ENCODE peak calls at places on chromosome 9, in four cellular contexts. U is cardiac fibroblast, T is lower leg skin, K is left ventricle myocardium inferior. O is an unnamed sample.
A peak's percentile ranks its signal among the peaks of the same experiment; 100 is the strongest.

GRCh38 chr9:83002329-83002728 is 60.6 kb downstream of the RASEF start:
- DNase-seq in U (no peak), K (no peak), T (no peak), O (no peak)

GRCh38 chr9:128902351-128903078 is 18.3 kb upstream of the PHYHD1 start:
- DNase-seq in K (peak; percentile 56), T (peak; percentile 81), U (no peak), O (no peak)

GRCh38 chr9:117552811-117553210 is 138.0 kb upstream of the ASTN2 start:
- DNase-seq in T (no peak), K (no peak), U (no peak), O (no peak)

GRCh38 chr9:114900937-114901802 is 29.2 kb downstream of the TNFSF8 start:
- DNase-seq in T (no peak), K (no peak), U (peak; percentile 17), O (no peak)

GRCh38 chr9:121750715-121751623 is 99.5 kb downstream of the DAB2IP start:
- DNase-seq in U (no peak), T (no peak), K (no peak), O (no peak)

GRCh38 chr9:4114569-4115505 is 185.0 kb downstream of the GLIS3 start:
- DNase-seq in K (no peak), T (no peak), U (peak; percentile 65), O (no peak)

GRCh38 chr9:85994191-85994590 is 53.2 kb downstream of the NAA35 start:
- DNase-seq in U (no peak), K (no peak), T (no peak), O (no peak)

GRCh38 chr9:27865031-27865438 is 291.8 kb upstream of the C9orf72 start:
- DNase-seq in T (no peak), K (no peak), U (peak; percentile 20), O (peak; percentile 19)

GRCh38 chr9:116336133-116336862 is 182.7 kb downstream of the PAPPA start:
- DNase-seq in T (no peak), U (peak; percentile 59), K (no peak), O (no peak)

GRCh38 chr9:112174223-112174964 is 703 bp downstream of the SUSD1 start:
- DNase-seq in U (peak; percentile 22), T (peak; percentile 29), K (peak; percentile 74), O (peak; percentile 71)

GRCh38 chr9:107630141-107630540 is 140.6 kb upstream of the KLF4 start:
- DNase-seq in K (no peak), U (no peak), T (no peak), O (no peak)

GRCh38 chr9:119667163-119667562 is 297.9 kb upstream of the BRINP1 start:
- DNase-seq in U (no peak), T (no peak), K (no peak), O (no peak)

GRCh38 chr9:98406469-98406868 is 151.0 kb upstream of the TBC1D2 start:
- DNase-seq in U (no peak), K (no peak), T (no peak), O (no peak)

GRCh38 chr9:561430-561829 is 280.1 kb upstream of the DMRT1 start:
- DNase-seq in U (peak; percentile 78), K (no peak), T (no peak), O (no peak)

GRCh38 chr9:124392855-124393460 is 22.3 kb downstream of the PSMB7 start:
- DNase-seq in U (peak; percentile 60), T (no peak), K (no peak), O (no peak)

GRCh38 chr9:99466787-99467186 is 244.7 kb downstream of the SEC61B start:
- DNase-seq in U (no peak), T (no peak), K (no peak), O (no peak)

GRCh38 chr9:72585737-72586136 is 64.3 kb downstream of the TMC1 start:
- DNase-seq in K (no peak), U (peak; percentile 85), T (peak; percentile 53), O (no peak)

GRCh38 chr9:131697908-131698714 is 41.8 kb downstream of the RAPGEF1 start:
- DNase-seq in U (no peak), T (no peak), K (no peak), O (no peak)

GRCh38 chr9:104108315-104108714 is 14.2 kb downstream of the SMC2 start:
- DNase-seq in U (no peak), K (no peak), T (no peak), O (no peak)

GRCh38 chr9:127493592-127494303 is 42.4 kb downstream of the LRSAM1 start:
- DNase-seq in T (no peak), U (no peak), K (peak; percentile 65), O (no peak)

GRCh38 chr9:14413811-14414210 is 99.9 kb upstream of the NFIB start:
- DNase-seq in K (no peak), T (no peak), U (no peak), O (no peak)

GRCh38 chr9:124325816-124326215 is 68.1 kb downstream of the NEK6 start:
- DNase-seq in T (no peak), U (no peak), K (no peak), O (no peak)

GRCh38 chr9:126462617-126463016 is 136.0 kb downstream of the MVB12B start:
- DNase-seq in U (no peak), K (no peak), T (no peak), O (no peak)

GRCh38 chr9:119289740-119290139 is 79.5 kb downstream of the BRINP1 start:
- DNase-seq in U (peak; percentile 17), K (no peak), T (peak; percentile 66), O (no peak)

GRCh38 chr9:122389799-122390481 is 19.1 kb downstream of the PTGS1 start:
- DNase-seq in K (no peak), T (peak; percentile 31), U (no peak), O (no peak)

GRCh38 chr9:70101265-70101664 is 57.6 kb downstream of the MAMDC2 start:
- DNase-seq in U (peak; percentile 20), K (no peak), T (no peak), O (no peak)

GRCh38 chr9:85639675-85640186 is 102.0 kb downstream of the AGTPBP1 start:
- DNase-seq in T (no peak), U (no peak), K (no peak), O (no peak)

GRCh38 chr9:15249042-15249818 is 57.8 kb downstream of the TTC39B start:
- DNase-seq in K (no peak), T (no peak), U (peak; percentile 79), O (no peak)

GRCh38 chr9:87551692-87552303 is 54.1 kb downstream of the DAPK1 start:
- DNase-seq in T (no peak), K (no peak), U (no peak), O (no peak)

GRCh38 chr9:99419099-99419498 is 197.0 kb downstream of the SEC61B start:
- DNase-seq in T (no peak), U (peak; percentile 7), K (no peak), O (no peak)

GRCh38 chr9:107638922-107639321 is 149.4 kb upstream of the KLF4 start:
- DNase-seq in T (peak; percentile 76), U (peak; percentile 91), K (peak; percentile 51), O (no peak)

GRCh38 chr9:89223398-89223977 is 44.9 kb upstream of the SHC3 start:
- DNase-seq in T (no peak), U (peak; percentile 17), K (no peak), O (no peak)

GRCh38 chr9:125894566-125894965 is 147.4 kb downstream of the PBX3 start:
- DNase-seq in K (no peak), U (no peak), T (no peak), O (no peak)

GRCh38 chr9:127862075-127863011 is 7.9 kb upstream of the ENG start:
- DNase-seq in K (peak; percentile 86), T (peak; percentile 72), U (peak; percentile 46), O (peak; percentile 79)

GRCh38 chr9:111287127-111287526 is 42.9 kb downstream of the OR2K2 start:
- DNase-seq in K (no peak), U (peak; percentile 56), T (no peak), O (no peak)

GRCh38 chr9:129667850-129668249 is 2.4 kb downstream of the PRRX2 start:
- DNase-seq in T (no peak), K (no peak), U (no peak), O (no peak)

GRCh38 chr9:16705121-16705604 is 165.3 kb downstream of the BNC2 start:
- DNase-seq in U (peak; percentile 99), K (peak; percentile 83), T (peak; percentile 73), O (peak; percentile 56)
- H3K4me3 ChIP-seq in U (peak overlapping the region; percentile 0), K (peak overlapping the region; percentile 57), T (no peak overlapping the region), O (no peak overlapping the region)

GRCh38 chr9:35827486-35827885 is 1.0 kb downstream of the FAM221B start:
- DNase-seq in K (no peak), U (peak; percentile 61), T (no peak), O (no peak)

GRCh38 chr9:35828716-35829083 is at the start of gene FAM221B:
- DNase-seq in U (no peak), T (no peak), K (peak; percentile 36), O (no peak)

GRCh38 chr9:35829084-35829763 is at the start of gene TMEM8B:
- DNase-seq in U (peak; percentile 95), T (peak; percentile 97), K (peak; percentile 99), O (peak; percentile 96)

GRCh38 chr9:35831040-35831439 is 2.0 kb downstream of the TMEM8B start:
- DNase-seq in T (no peak), K (no peak), U (no peak), O (no peak)

GRCh38 chr9:35829764-35830096 is 702 bp downstream of the TMEM8B start:
- DNase-seq in K (no peak), U (no peak), T (no peak), O (no peak)
- H3K4me3 ChIP-seq in K (peak overlapping the region; percentile 88), U (peak overlapping the region; percentile 69), T (no peak overlapping the region), O (peak overlapping the region; percentile 75)

GRCh38 chr9:136955202-136955942 is 3.3 kb downstream of the LCN12 start:
- DNase-seq in T (no peak), U (no peak), K (no peak), O (no peak)
- H3K4me3 ChIP-seq in T (no peak overlapping the region), U (no peak overlapping the region), K (no peak overlapping the region), O (no peak overlapping the region)

DNA sequence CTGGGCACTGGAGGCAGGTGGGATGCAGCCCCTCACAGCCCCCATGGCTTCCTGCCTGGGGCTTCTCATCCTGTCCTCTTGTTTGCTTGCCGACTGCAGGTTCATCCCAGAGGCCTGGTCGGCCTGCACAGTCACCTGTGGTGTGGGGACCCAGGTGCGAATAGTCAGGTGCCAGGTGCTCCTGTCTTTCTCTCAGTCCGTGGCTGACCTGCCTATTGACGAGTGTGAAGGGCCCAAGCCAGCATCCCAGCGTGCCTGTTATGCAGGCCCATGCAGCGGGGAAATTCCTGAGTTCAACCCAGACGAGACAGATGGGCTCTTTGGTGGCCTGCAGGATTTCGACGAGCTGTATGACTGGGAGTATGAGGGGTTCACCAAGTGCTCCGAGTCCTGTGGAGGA is 232.7 kb downstream of the ADAMTSL1 start:
- DNase-seq in T (no peak), K (no peak), U (no peak), O (peak; percentile 48)
- H3K4me3 ChIP-seq in T (no peak overlapping the region), K (no peak overlapping the region), U (no peak overlapping the region), O (no peak overlapping the region)

GRCh38 chr9:69086769-69087168 is 51.2 kb downstream of the FXN start:
- DNase-seq in K (no peak), T (no peak), U (no peak), O (no peak)

GRCh38 chr9:69089082-69089481 is 53.5 kb downstream of the FXN start:
- DNase-seq in T (no peak), U (no peak), K (no peak), O (no peak)

GRCh38 chr9:69090140-69090750 is 54.7 kb downstream of the FXN start:
- DNase-seq in K (no peak), U (no peak), T (no peak), O (no peak)

GRCh38 chr9:69090943-69091342 is 55.4 kb downstream of the FXN start:
- DNase-seq in T (no peak), U (no peak), K (no peak), O (no peak)

GRCh38 chr9:69089491-69089890 is 53.9 kb downstream of the FXN start:
- DNase-seq in T (no peak), K (no peak), U (no peak), O (no peak)
- H3K4me3 ChIP-seq in T (no peak overlapping the region), K (no peak overlapping the region), U (no peak overlapping the region), O (no peak overlapping the region)

O was measured in right lobe of liver.